ENCODE peak calls at places on chromosomes 6 and 20, in seven cellular contexts. K is transverse colon, E is cardiac muscle cell, I is fibroblast of pulmonary artery, W is kidney, U is PC-9, H is colonic mucosa. P is an unnamed sample.

GRCh38 chr6:110560239-110561015 is 84.0 kb upstream of the SLC22A16 start:
- DNase-seq in E (no peak), K (no peak), H (no peak), W (no peak), U (no peak), I (no peak), P (peak; percentile 96)

GRCh38 chr6:170149681-170150589 is 140.9 kb downstream of the DLL1 start:
- DNase-seq in W (peak; percentile 49), U (no peak), I (no peak), K (no peak), H (no peak), E (no peak), P (no peak)

GRCh38 chr6:144999127-144999526 is 714.0 kb downstream of the UTRN start:
- DNase-seq in H (no peak), E (no peak), I (no peak), K (no peak), W (no peak), U (no peak), P (no peak)

GRCh38 chr6:5179917-5180316 is 80.8 kb downstream of the LYRM4 start:
- DNase-seq in K (no peak), U (no peak), W (no peak), I (no peak), E (no peak), H (no peak), P (no peak)

GRCh38 chr6:21846541-21847451 is 253.2 kb downstream of the SOX4 start:
- DNase-seq in H (peak; percentile 31), I (peak; percentile 25), W (no peak), U (peak; percentile 36), K (no peak), E (no peak), P (peak; percentile 86)

GRCh38 chr20:11891081-11891826 is 26.4 kb upstream of the BTBD3 start:
- DNase-seq in E (peak; percentile 39), K (peak; percentile 50), U (no peak), I (peak; percentile 31), W (peak; percentile 87), H (peak; percentile 63), P (no peak)

GRCh38 chr6:157650261-157650640 is 172.8 kb upstream of the SNX9 start:
- DNase-seq in W (no peak), I (no peak), U (no peak), K (no peak), H (no peak), E (peak; percentile 20), P (no peak)

GRCh38 chr20:58194176-58194796 is 34.2 kb downstream of the ANKRD60 start:
- DNase-seq in W (peak; percentile 2), K (no peak), U (no peak), I (peak; percentile 20), H (no peak), E (peak; percentile 62), P (no peak)

GRCh38 chr20:13857304-13857703 is 72.5 kb downstream of the NDUFAF5 start:
- DNase-seq in U (no peak), E (no peak), I (no peak), H (no peak), W (no peak), K (no peak), P (no peak)

GRCh38 chr6:5552243-5552642 is 290.9 kb downstream of the FARS2 start:
- DNase-seq in K (no peak), U (no peak), E (no peak), W (no peak), H (no peak), I (no peak), P (no peak)

GRCh38 chr6:3850451-3851203 is 1.5 kb downstream of the FAM50B start:
- DNase-seq in W (peak; percentile 74), H (no peak), U (no peak), I (no peak), E (no peak), K (peak; percentile 14), P (no peak)

GRCh38 chr6:84685983-84686584 is 78.3 kb downstream of the TBX18 start:
- DNase-seq in U (no peak), H (peak; percentile 19), E (no peak), I (no peak), K (no peak), W (no peak), P (peak; percentile 21)

GRCh38 chr6:27414996-27415395 is 26.4 kb downstream of the ZNF391 start:
- DNase-seq in E (no peak), I (no peak), W (no peak), K (no peak), H (no peak), U (no peak), P (no peak)

GRCh38 chr6:27761391-27761790 is 150.8 kb downstream of the OR2B2 start:
- DNase-seq in H (no peak), U (no peak), W (no peak), I (peak; percentile 62), K (no peak), E (peak; percentile 76), P (no peak)

GRCh38 chr20:25280051-25280573 is 32.2 kb downstream of the PYGB start:
- DNase-seq in I (no peak), E (no peak), K (peak; percentile 29), W (peak; percentile 84), U (no peak), H (no peak), P (no peak)

GRCh38 chr20:14093652-14094051 is 98.3 kb downstream of the MACROD2 start:
- DNase-seq in H (no peak), W (no peak), I (no peak), K (no peak), E (no peak), U (no peak), P (no peak)

GRCh38 chr6:138605958-138606357 is 106.7 kb upstream of the NHSL1 start:
- DNase-seq in H (no peak), I (no peak), E (no peak), K (no peak), W (no peak), U (no peak), P (no peak)
- H3K4me3 ChIP-seq in H (no peak overlapping the region), I (no peak overlapping the region), E (no peak overlapping the region), K (no peak overlapping the region), W (no peak overlapping the region), U (no peak overlapping the region), P (no peak overlapping the region)

GRCh38 chr20:24064092-24064491 is 75.5 kb upstream of the GGTLC1 start:
- DNase-seq in E (no peak), K (no peak), U (no peak), I (no peak), H (no peak), W (no peak), P (no peak)

GRCh38 chr20:24064915-24065314 is 76.3 kb upstream of the GGTLC1 start:
- DNase-seq in K (no peak), W (no peak), E (no peak), H (no peak), U (no peak), I (no peak), P (no peak)

GRCh38 chr20:24063100-24063499 is 74.5 kb upstream of the GGTLC1 start:
- DNase-seq in H (no peak), W (no peak), K (no peak), I (no peak), U (no peak), E (no peak), P (no peak)

GRCh38 chr20:24070679-24071078 is 82.1 kb upstream of the GGTLC1 start:
- DNase-seq in K (no peak), W (no peak), E (no peak), U (no peak), H (no peak), I (no peak), P (no peak)

DNA sequence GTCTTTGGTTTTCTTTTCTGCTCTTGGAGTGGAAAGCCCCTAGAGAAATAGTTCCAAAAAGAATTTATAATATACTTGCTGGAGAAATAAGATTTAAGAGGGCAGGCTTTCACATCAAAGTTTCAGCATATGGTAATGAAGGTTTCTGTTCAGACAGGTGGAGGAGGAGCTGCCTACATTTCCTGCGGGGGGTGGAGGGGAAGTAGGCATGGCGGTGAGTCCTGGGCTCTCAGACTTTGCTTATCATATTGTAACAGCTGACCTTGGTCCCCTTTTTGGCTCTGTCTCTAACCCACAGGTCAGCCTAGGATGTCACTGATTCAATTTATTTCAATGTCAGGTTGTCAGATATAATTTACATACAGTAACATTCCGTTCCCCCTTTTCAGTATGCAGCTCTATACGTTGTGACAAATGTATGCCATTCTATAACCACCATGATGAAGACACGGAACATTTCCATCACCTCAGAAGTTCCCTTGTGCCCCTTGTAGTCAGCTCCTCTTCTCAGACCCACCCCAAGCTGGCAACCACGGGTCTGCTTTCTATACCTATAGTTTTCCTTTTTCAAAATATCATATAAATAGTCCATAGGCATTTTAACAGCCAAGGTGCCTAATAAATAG is 77.6 kb upstream of the GGTLC1 start:
- DNase-seq in W (no peak), K (no peak), H (no peak), I (no peak), E (no peak), U (no peak), P (no peak)
- H3K4me3 ChIP-seq in W (no peak overlapping the region), K (no peak overlapping the region), H (no peak overlapping the region), I (no peak overlapping the region), E (no peak overlapping the region), U (no peak overlapping the region), P (no peak overlapping the region)

GRCh38 chr6:152318278-152318677 is 318.9 kb downstream of the SYNE1 start:
- DNase-seq in H (no peak), W (no peak), E (peak; percentile 10), I (peak; percentile 61), K (no peak), U (no peak), P (no peak)
- H3K4me3 ChIP-seq in H (no peak overlapping the region), W (no peak overlapping the region), E (no peak overlapping the region), I (no peak overlapping the region), K (no peak overlapping the region), U (no peak overlapping the region), P (no peak overlapping the region)

GRCh38 chr6:136547871-136548270 is 2.4 kb downstream of the MAP7 start:
- DNase-seq in W (no peak), I (no peak), H (no peak), K (no peak), E (no peak), U (no peak), P (no peak)

GRCh38 chr6:136549359-136550044 is 720 bp downstream of the MAP7 start:
- DNase-seq in U (peak; percentile 58), W (peak; percentile 78), E (no peak), K (peak; percentile 32), H (peak; percentile 59), I (no peak), P (no peak)

GRCh38 chr6:136550045-136550329 is 235 bp downstream of the MAP7 start:
- DNase-seq in W (no peak), H (no peak), E (no peak), I (no peak), U (no peak), K (no peak), P (no peak)

GRCh38 chr6:136547336-136547735 is 2.9 kb downstream of the MAP7 start:
- DNase-seq in K (no peak), I (peak; percentile 47), H (no peak), W (no peak), U (no peak), E (peak; percentile 60), P (peak; percentile 34)

GRCh38 chr6:136548582-136549330 is 1.5 kb downstream of the MAP7 start:
- DNase-seq in U (no peak), K (no peak), W (no peak), I (no peak), H (no peak), E (no peak), P (no peak)
- H3K4me3 ChIP-seq in U (peak overlapping the region; percentile 85), K (no peak overlapping the region), W (peak overlapping the region; percentile 68), I (no peak overlapping the region), H (peak overlapping the region; percentile 64), E (peak overlapping the region; percentile 66), P (no peak overlapping the region)

DNA sequence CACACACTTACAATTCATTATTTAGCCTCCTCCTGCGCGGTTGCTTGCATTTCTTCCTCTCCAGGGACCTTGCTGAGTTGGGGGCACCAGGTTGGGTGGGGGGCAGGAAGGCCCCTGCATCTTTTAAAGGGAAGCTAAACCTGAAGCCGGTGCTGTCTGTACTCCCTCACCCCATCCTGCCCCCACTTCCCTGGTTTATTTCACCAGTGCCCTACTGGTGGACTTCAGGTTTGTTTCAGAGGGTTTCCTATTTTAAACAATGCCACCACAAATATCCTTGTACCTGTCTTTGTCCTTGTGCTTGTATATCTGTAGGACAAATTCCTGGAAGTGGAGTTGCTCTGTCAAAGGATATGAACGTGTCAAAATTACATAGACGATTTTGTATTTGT is 21.0 kb downstream of the PTK7 start:
- DNase-seq in E (no peak), I (no peak), K (no peak), W (no peak), H (no peak), U (no peak), P (no peak)
- H3K4me3 ChIP-seq in E (no peak overlapping the region), I (no peak overlapping the region), K (no peak overlapping the region), W (no peak overlapping the region), H (no peak overlapping the region), U (peak overlapping the region; percentile 40), P (no peak overlapping the region)